ENCODE peak calls at places on chromosomes 7 and 10, in four cellular contexts. P is heart left ventricle, Y is IMR-90, E is sigmoid colon. J is an unnamed sample.

GRCh38 chr10:31961675-31962074 is 33.0 kb upstream of the ARHGAP12 start:
- DNase-seq in P (no peak), Y (peak), E (no peak), J (no peak)

GRCh38 chr7:2468227-2468626 is 8.0 kb downstream of the GRIFIN start:
- DNase-seq in P (no peak), Y (no peak), E (no peak), J (no peak)

GRCh38 chr7:17097668-17098297 is 200.7 kb upstream of the AHR start:
- DNase-seq in P (no peak), Y (peak), E (no peak), J (no peak)

GRCh38 chr7:2894118-2894940 is 50.2 kb upstream of the GNA12 start:
- DNase-seq in P (no peak), Y (no peak), E (no peak), J (no peak)

GRCh38 chr10:121709674-121710073 is 111.4 kb upstream of the FGFR2 start:
- DNase-seq in P (no peak), Y (no peak), E (no peak), J (no peak)

GRCh38 chr7:35003679-35004278 is 33.5 kb downstream of the DPY19L1 start:
- DNase-seq in P (no peak), Y (peak), E (peak), J (peak)

GRCh38 chr7:18607025-18607424 is 111.5 kb downstream of the HDAC9 start:
- DNase-seq in P (no peak), Y (peak), E (no peak), J (no peak)

GRCh38 chr10:778626-779330 is 89.3 kb upstream of the DIP2C start:
- DNase-seq in P (no peak), Y (peak), E (peak), J (no peak)

GRCh38 chr7:5231116-5231515 is 41.1 kb downstream of the WIPI2 start:
- DNase-seq in P (no peak), Y (no peak), E (no peak), J (no peak)

GRCh38 chr7:30353932-30354607 is 69.7 kb downstream of the ZNRF2 start:
- DNase-seq in P (no peak), Y (no peak), E (no peak), J (no peak)

GRCh38 chr7:92751902-92752901 is 84.2 kb downstream of the CDK6 start:
- DNase-seq in P (no peak), Y (peak), E (no peak), J (no peak)

GRCh38 chr7:140218656-140219055 is 41.9 kb upstream of the KDM7A start:
- DNase-seq in P (no peak), Y (no peak), E (no peak), J (no peak)

GRCh38 chr7:20507157-20507556 is 108.3 kb upstream of the ABCB5 start:
- DNase-seq in P (no peak), Y (no peak), E (no peak), J (no peak)

GRCh38 chr7:83547526-83547925 is 101.4 kb downstream of the SEMA3E start:
- DNase-seq in P (no peak), Y (peak), E (no peak), J (peak)

GRCh38 chr7:979886-980571 is 3.0 kb upstream of the CYP2W1 start:
- DNase-seq in P (no peak), Y (no peak), E (no peak), J (no peak)

GRCh38 chr7:116315293-116315692 is 105.0 kb downstream of the TES start:
- DNase-seq in P (no peak), Y (peak), E (no peak), J (no peak)

GRCh38 chr7:16587785-16588184 is 57.8 kb downstream of the ANKMY2 start:
- DNase-seq in P (no peak), Y (no peak), E (no peak), J (no peak)

GRCh38 chr10:117134084-117135025 is 3.7 kb downstream of the VAX1 start:
- DNase-seq in P (no peak), Y (no peak), E (no peak), J (no peak)

GRCh38 chr7:2637505-2638223 is 5.9 kb downstream of the TTYH3 start:
- DNase-seq in P (peak), Y (no peak), E (peak), J (no peak)

GRCh38 chr10:124093076-124093773 is at the start of gene CHST15:
- DNase-seq in P (peak), Y (no peak), E (peak), J (no peak)

GRCh38 chr7:27364344-27364758 is 121.7 kb downstream of the EVX1 start:
- DNase-seq in P (peak), Y (peak), E (peak), J (no peak)

GRCh38 chr10:121159670-121160069 is 308.5 kb downstream of the WDR11 start:
- DNase-seq in P (no peak), Y (no peak), E (no peak), J (no peak)

GRCh38 chr7:16891338-16891737 is 9.6 kb upstream of the AGR3 start:
- DNase-seq in P (no peak), Y (peak), E (no peak), J (peak)

GRCh38 chr10:92901819-92902234 is 53.5 kb downstream of the EXOC6 start:
- DNase-seq in P (no peak), Y (no peak), E (no peak), J (no peak)

GRCh38 chr7:99041526-99041925 is 102.4 kb downstream of the SMURF1 start:
- DNase-seq in P (no peak), Y (no peak), E (no peak), J (no peak)

GRCh38 chr10:46311501-46311951 is 24.7 kb downstream of the ANTXRL start:
- DNase-seq in P (no peak), Y (no peak), E (peak), J (no peak)

GRCh38 chr7:97580205-97580604 is 151.7 kb upstream of the TAC1 start:
- DNase-seq in P (no peak), Y (no peak), E (no peak), J (no peak)

GRCh38 chr10:35637456-35637855 is 4.6 kb downstream of the FZD8 start:
- DNase-seq in P (no peak), Y (no peak), E (no peak), J (no peak)

GRCh38 chr7:42580061-42580460 is 331.8 kb downstream of the C7orf25 start:
- DNase-seq in P (no peak), Y (no peak), E (no peak), J (no peak)

GRCh38 chr10:71265201-71265575 is 52.8 kb downstream of the UNC5B start:
- DNase-seq in P (no peak), Y (no peak), E (no peak), J (no peak)

GRCh38 chr7:39428221-39428620 is 138.0 kb upstream of the YAE1 start:
- DNase-seq in P (no peak), Y (peak), E (no peak), J (no peak)

GRCh38 chr10:101000602-101000991 is 989 bp downstream of the LZTS2 start:
- DNase-seq in P (no peak), Y (no peak), E (peak), J (no peak)

GRCh38 chr10:100998991-100999741 is 442 bp upstream of the LZTS2 start:
- DNase-seq in P (peak), Y (peak), E (peak), J (peak)

GRCh38 chr10:101002456-101002855 is 2.8 kb downstream of the LZTS2 start:
- DNase-seq in P (no peak), Y (no peak), E (peak), J (no peak)

GRCh38 chr10:100999742-101000601 is at the start of gene LZTS2:
- DNase-seq in P (no peak), Y (no peak), E (peak), J (peak)

GRCh38 chr10:101001225-101002035 is 1.8 kb downstream of the LZTS2 start:
- DNase-seq in P (peak), Y (peak), E (peak), J (peak)
- TF ChIP-seq POLR2A in P (peak), Y (peak), E (peak), J (no peak)

DNA sequence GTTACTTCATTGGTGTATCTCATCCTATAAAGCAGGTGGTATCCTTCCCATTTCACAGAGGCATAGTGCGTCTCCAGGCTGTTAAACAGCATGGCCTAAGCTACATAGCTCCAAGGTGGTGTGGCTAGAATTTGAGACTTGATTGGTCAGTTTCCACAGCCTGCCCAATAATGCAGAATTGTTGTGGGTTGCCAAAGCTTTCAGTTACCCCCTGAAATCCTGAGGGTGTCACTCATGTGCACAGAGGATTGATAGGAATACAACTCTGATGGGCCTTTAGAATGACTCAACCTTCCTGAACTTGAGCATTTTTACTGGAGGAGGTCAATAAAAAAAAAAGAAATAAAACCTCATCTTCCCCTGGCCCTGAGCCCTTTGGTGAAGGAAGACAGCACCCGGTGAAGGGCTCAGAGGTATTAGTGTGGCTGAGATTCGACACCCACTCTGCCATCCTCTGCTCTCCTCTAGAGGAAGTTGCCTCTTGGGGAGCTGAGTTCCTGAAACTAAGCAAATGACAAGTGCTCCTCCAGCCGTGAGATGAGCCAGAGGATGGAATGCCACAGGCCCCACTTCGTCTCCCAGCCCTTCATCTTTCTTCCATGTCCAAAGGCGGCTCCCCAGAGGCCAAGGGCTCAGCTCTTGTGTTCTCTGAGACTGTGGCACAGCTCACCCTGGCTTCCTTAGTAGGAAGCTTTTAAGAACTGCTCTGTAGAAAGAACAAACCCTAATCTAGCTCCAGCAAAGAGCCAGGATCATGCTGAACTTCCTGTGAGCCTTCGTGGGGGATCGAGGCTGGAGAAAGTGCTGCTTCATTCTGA is 1.0 kb downstream of the ACSL5 start:
- DNase-seq in P (no peak), Y (no peak), E (no peak), J (peak)
- TF ChIP-seq POLR2A in P (no peak), Y (no peak), E (no peak), J (no peak)

DNA sequence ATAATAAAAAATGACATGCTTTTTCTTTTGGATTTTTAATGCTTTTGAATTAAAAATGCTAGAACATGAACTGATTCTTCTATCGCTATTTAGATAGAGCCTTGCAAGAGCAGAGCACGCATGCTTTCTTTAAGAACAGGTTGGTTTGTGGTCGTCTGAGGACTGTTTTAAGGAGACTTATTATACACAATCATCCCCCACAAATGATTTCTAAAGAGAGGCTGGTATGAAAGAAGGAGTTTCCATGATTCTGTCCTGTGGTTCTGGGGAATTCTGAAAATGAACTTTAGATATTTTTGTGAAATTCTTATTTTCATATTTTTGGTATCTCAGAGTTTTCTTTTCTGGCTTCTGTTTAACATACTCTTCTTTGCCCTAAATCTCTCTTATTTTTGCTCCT is 101.4 kb downstream of the TCF7L2 start:
- DNase-seq in P (no peak), Y (peak), E (no peak), J (no peak)
- TF ChIP-seq POLR2A in P (no peak), Y (no peak), E (no peak), J (no peak)

GRCh38 chr7:142110098-142110497 is 1.4 kb upstream of the MGAM2 start:
- DNase-seq in P (no peak), Y (no peak), E (no peak), J (no peak)

GRCh38 chr7:142112086-142112485 is 568 bp downstream of the MGAM2 start:
- DNase-seq in P (no peak), Y (no peak), E (no peak), J (no peak)

GRCh38 chr7:142110638-142111037 is 880 bp upstream of the MGAM2 start:
- DNase-seq in P (no peak), Y (no peak), E (no peak), J (no peak)

GRCh38 chr7:142108728-142109505 is 2.6 kb upstream of the MGAM2 start:
- DNase-seq in P (no peak), Y (no peak), E (no peak), J (no peak)

GRCh38 chr7:142111509-142111908 is at the start of gene MGAM2:
- DNase-seq in P (no peak), Y (no peak), E (no peak), J (no peak)
- TF ChIP-seq POLR2A in P (no peak), Y (no peak), E (no peak), J (no peak)

GRCh38 chr7:157657741-157658740 is 321.2 kb downstream of the DNAJB6 start:
- DNase-seq in P (no peak), Y (no peak), E (peak), J (no peak)
- TF ChIP-seq POLR2A in P (no peak), Y (no peak), E (no peak), J (no peak)

GRCh38 chr10:8047452-8048280 is 6.8 kb upstream of the GATA3 start:
- DNase-seq in P (no peak), Y (no peak), E (no peak), J (no peak)

GRCh38 chr10:8044908-8045727 is 9.4 kb upstream of the GATA3 start:
- DNase-seq in P (no peak), Y (no peak), E (peak), J (no peak)

GRCh38 chr10:8043569-8044306 is 10.8 kb upstream of the GATA3 start:
- DNase-seq in P (no peak), Y (no peak), E (no peak), J (peak)

GRCh38 chr10:8044331-8044907 is 10.1 kb upstream of the GATA3 start:
- DNase-seq in P (no peak), Y (no peak), E (no peak), J (no peak)

DNA sequence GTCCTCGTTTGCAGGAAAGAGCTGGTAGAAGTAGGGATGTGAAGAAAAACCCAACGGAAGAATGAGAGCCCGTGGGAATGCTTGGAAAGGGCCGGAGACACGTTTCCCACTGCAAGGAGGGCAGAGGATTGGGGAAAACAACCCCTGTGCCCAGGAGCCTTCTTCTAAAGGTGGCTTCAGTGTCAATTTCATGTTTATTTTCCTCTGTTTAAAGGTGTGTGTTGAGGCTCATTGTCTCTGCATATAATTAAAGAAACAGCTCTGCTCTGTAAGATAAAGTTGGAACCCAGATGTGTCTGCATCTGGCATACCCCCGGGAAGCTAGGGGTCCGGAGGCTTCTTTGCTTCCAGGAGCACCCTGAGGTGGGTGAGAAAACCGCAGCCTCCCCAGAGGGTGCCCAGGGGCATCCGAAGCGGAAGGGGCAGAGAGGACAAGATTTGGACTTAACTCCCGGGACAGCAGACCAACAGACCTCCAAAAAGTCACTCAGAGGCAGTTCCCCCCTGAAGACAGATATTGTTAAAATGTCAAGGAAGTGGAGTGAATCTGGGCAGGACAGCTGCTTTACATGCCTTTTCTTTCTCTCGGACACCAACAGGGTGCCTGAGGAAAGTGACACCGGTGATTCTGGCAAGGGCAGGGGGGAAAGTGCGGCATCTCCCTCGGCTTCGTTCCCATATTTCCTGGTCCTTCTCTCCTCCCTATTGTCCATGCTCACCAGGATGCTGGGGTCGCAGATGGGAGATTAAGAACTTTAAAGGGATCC is 8.6 kb upstream of the GATA3 start:
- DNase-seq in P (no peak), Y (no peak), E (no peak), J (no peak)
- TF ChIP-seq POLR2A in P (no peak), Y (no peak), E (no peak), J (no peak)

GRCh38 chr10:61719906-61720305 is 57.2 kb downstream of the CABCOCO1 start:
- DNase-seq in P (no peak), Y (no peak), E (no peak), J (no peak)
- TF ChIP-seq POLR2A in P (no peak), Y (no peak), E (no peak), J (no peak)

DNA sequence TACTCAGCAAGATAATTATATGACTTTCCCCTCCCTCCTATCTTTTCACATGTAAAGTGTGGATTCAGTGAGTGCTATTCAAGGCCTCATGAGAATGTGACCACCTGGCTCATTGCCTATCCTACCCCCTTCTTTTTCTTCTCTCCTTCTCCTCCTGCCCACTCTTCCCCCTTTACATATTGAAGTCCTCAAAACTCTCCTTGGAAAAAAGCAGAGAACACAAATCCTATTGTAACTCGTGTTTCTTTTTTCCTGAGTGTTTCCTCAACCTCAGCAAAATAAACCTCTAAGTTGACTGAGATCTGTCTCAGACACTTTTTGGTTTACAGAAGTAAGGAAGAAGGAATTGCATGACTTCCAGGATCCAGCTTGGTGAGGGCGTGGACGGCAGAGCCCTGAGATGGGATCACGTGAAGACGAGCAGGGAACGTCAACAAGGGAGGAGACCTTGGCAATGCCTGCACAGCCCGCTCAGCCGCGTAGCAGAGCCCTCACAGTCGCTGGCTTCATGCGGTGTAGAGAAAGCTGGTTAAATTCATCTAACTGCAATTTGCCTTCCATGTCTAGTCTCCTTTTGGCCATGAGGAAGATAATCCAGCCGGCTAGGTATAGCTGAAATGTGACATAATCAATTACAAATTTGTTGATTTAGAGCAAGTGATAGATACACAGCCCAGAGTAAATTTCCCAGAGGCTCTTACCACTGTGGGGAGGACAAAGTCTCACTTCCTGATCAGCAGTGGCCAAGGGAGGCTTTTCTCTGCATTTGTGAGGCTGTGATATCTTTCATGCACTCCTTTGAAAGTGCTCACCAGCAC is 75.7 kb downstream of the LYZL2 start:
- DNase-seq in P (peak), Y (peak), E (peak), J (no peak)
- TF ChIP-seq POLR2A in P (peak), Y (no peak), E (no peak), J (no peak)

J was measured in erythroblast.